ENCODE peak calls at places on chromosomes 7 and 10, in five cellular contexts. One of them, this sample, is unnamed.

GRCh38 chr10:24872049-24872789 is 80.2 kb downstream of the PRTFDC1 start:
- DNase-seq in A549: no peak
- DNase-seq in fibroblast of lung: no peak
- DNase-seq in suprapubic skin: no peak
- DNase-seq in GM12878: no peak
- DNase-seq in this sample: no peak

GRCh38 chr7:137084607-137085380 is 216.3 kb downstream of the CHRM2 start:
- DNase-seq in A549: no peak
- DNase-seq in fibroblast of lung: peak
- DNase-seq in suprapubic skin: no peak
- DNase-seq in GM12878: no peak
- DNase-seq in this sample: no peak

GRCh38 chr7:27203378-27203953 is 3.6 kb upstream of the HOXA13 start:
- DNase-seq in A549: no peak
- DNase-seq in fibroblast of lung: no peak
- DNase-seq in suprapubic skin: no peak
- DNase-seq in GM12878: no peak
- DNase-seq in this sample: no peak

GRCh38 chr10:11407939-11408338 is 203.5 kb downstream of the USP6NL start:
- DNase-seq in A549: no peak
- DNase-seq in fibroblast of lung: no peak
- DNase-seq in suprapubic skin: no peak
- DNase-seq in GM12878: no peak
- DNase-seq in this sample: no peak

GRCh38 chr7:121488251-121488650 is 92.1 kb upstream of the FAM3C start:
- DNase-seq in A549: no peak
- DNase-seq in fibroblast of lung: no peak
- DNase-seq in suprapubic skin: no peak
- DNase-seq in GM12878: no peak
- DNase-seq in this sample: no peak

GRCh38 chr10:14184841-14185500 is 145.8 kb downstream of the FRMD4A start:
- DNase-seq in A549: no peak
- DNase-seq in fibroblast of lung: peak
- DNase-seq in suprapubic skin: no peak
- DNase-seq in GM12878: peak
- DNase-seq in this sample: no peak

GRCh38 chr10:132596742-132597279 is 59.2 kb downstream of the INPP5A start:
- DNase-seq in A549: no peak
- DNase-seq in fibroblast of lung: no peak
- DNase-seq in suprapubic skin: no peak
- DNase-seq in GM12878: no peak
- DNase-seq in this sample: no peak

GRCh38 chr7:34011017-34011680 is 105.8 kb downstream of the BMPER start:
- DNase-seq in A549: no peak
- DNase-seq in fibroblast of lung: no peak
- DNase-seq in suprapubic skin: no peak
- DNase-seq in GM12878: no peak
- DNase-seq in this sample: no peak

GRCh38 chr7:120997902-120998301 is 9.4 kb downstream of the CPED1 start:
- DNase-seq in A549: no peak
- DNase-seq in fibroblast of lung: no peak
- DNase-seq in suprapubic skin: no peak
- DNase-seq in GM12878: no peak
- DNase-seq in this sample: no peak

GRCh38 chr7:12494354-12495024 is 76.0 kb upstream of the SCIN start:
- DNase-seq in A549: no peak
- DNase-seq in fibroblast of lung: no peak
- DNase-seq in suprapubic skin: no peak
- DNase-seq in GM12878: no peak
- DNase-seq in this sample: no peak

GRCh38 chr7:94969434-94970084 is 62.2 kb downstream of the PPP1R9A start:
- DNase-seq in A549: no peak
- DNase-seq in fibroblast of lung: no peak
- DNase-seq in suprapubic skin: no peak
- DNase-seq in GM12878: no peak
- DNase-seq in this sample: no peak

GRCh38 chr10:11286261-11286989 is 268.8 kb downstream of the CELF2 start:
- DNase-seq in A549: no peak
- DNase-seq in fibroblast of lung: no peak
- DNase-seq in suprapubic skin: no peak
- DNase-seq in GM12878: peak
- DNase-seq in this sample: no peak

GRCh38 chr10:86349474-86349873 is 17.1 kb downstream of the GRID1 start:
- DNase-seq in A549: peak
- DNase-seq in fibroblast of lung: no peak
- DNase-seq in suprapubic skin: peak
- DNase-seq in GM12878: no peak
- DNase-seq in this sample: peak

GRCh38 chr7:114392686-114393085 is 21.9 kb upstream of the FOXP2 start:
- DNase-seq in A549: no peak
- DNase-seq in fibroblast of lung: peak
- DNase-seq in suprapubic skin: no peak
- DNase-seq in GM12878: no peak
- DNase-seq in this sample: no peak

GRCh38 chr7:120988591-120989299 is at the start of gene CPED1:
- DNase-seq in A549: peak
- DNase-seq in fibroblast of lung: peak
- DNase-seq in suprapubic skin: peak
- DNase-seq in GM12878: no peak
- DNase-seq in this sample: peak

GRCh38 chr7:123770378-123770777 is 21.6 kb upstream of the WASL start:
- DNase-seq in A549: peak
- DNase-seq in fibroblast of lung: peak
- DNase-seq in suprapubic skin: no peak
- DNase-seq in GM12878: no peak
- DNase-seq in this sample: no peak

GRCh38 chr7:116511552-116512523 is 12.3 kb downstream of the CAV2 start:
- DNase-seq in A549: peak
- DNase-seq in fibroblast of lung: peak
- DNase-seq in suprapubic skin: no peak
- DNase-seq in GM12878: peak
- DNase-seq in this sample: no peak

GRCh38 chr10:62185914-62186692 is 82.5 kb downstream of the RTKN2 start:
- DNase-seq in A549: no peak
- DNase-seq in fibroblast of lung: no peak
- DNase-seq in suprapubic skin: no peak
- DNase-seq in GM12878: no peak
- DNase-seq in this sample: no peak

GRCh38 chr7:23000597-23001360 is 13.2 kb downstream of the HYCC1 start:
- DNase-seq in A549: no peak
- DNase-seq in fibroblast of lung: no peak
- DNase-seq in suprapubic skin: no peak
- DNase-seq in GM12878: no peak
- DNase-seq in this sample: no peak

GRCh38 chr7:78203042-78203720 is 404.6 kb downstream of the PHTF2 start:
- DNase-seq in A549: no peak
- DNase-seq in fibroblast of lung: no peak
- DNase-seq in suprapubic skin: no peak
- DNase-seq in GM12878: no peak
- DNase-seq in this sample: no peak

GRCh38 chr10:50470345-50470744 is 153.4 kb downstream of the SGMS1 start:
- DNase-seq in A549: no peak
- DNase-seq in fibroblast of lung: no peak
- DNase-seq in suprapubic skin: no peak
- DNase-seq in GM12878: no peak
- DNase-seq in this sample: peak

GRCh38 chr10:82866424-82867020 is 991.5 kb downstream of the NRG3 start:
- DNase-seq in A549: no peak
- DNase-seq in fibroblast of lung: peak
- DNase-seq in suprapubic skin: no peak
- DNase-seq in GM12878: no peak
- DNase-seq in this sample: no peak

GRCh38 chr7:81744389-81744788 is 25.5 kb downstream of the HGF start:
- DNase-seq in A549: no peak
- DNase-seq in fibroblast of lung: no peak
- DNase-seq in suprapubic skin: no peak
- DNase-seq in GM12878: no peak
- DNase-seq in this sample: no peak

GRCh38 chr7:55132890-55133551 is 114.2 kb downstream of the EGFR start:
- DNase-seq in A549: peak
- DNase-seq in fibroblast of lung: peak
- DNase-seq in suprapubic skin: peak
- DNase-seq in GM12878: no peak
- DNase-seq in this sample: no peak

GRCh38 chr10:105974803-105975456 is 1189.6 kb downstream of the SORCS1 start:
- DNase-seq in A549: no peak
- DNase-seq in fibroblast of lung: peak
- DNase-seq in suprapubic skin: no peak
- DNase-seq in GM12878: no peak
- DNase-seq in this sample: peak

GRCh38 chr10:121069061-121069850 is 218.1 kb downstream of the WDR11 start:
- DNase-seq in A549: no peak
- DNase-seq in fibroblast of lung: no peak
- DNase-seq in suprapubic skin: no peak
- DNase-seq in GM12878: peak
- DNase-seq in this sample: no peak

GRCh38 chr10:6565588-6565987 is 14.5 kb downstream of the PRKCQ start:
- DNase-seq in A549: no peak
- DNase-seq in fibroblast of lung: no peak
- DNase-seq in suprapubic skin: no peak
- DNase-seq in GM12878: no peak
- DNase-seq in this sample: no peak

GRCh38 chr7:41702635-41703371 is at the start of gene INHBA:
- DNase-seq in A549: no peak
- DNase-seq in fibroblast of lung: peak
- DNase-seq in suprapubic skin: no peak
- DNase-seq in GM12878: no peak
- DNase-seq in this sample: no peak

GRCh38 chr7:127393370-127394058 is 1.0 kb upstream of the ZNF800 start:
- DNase-seq in A549: no peak
- DNase-seq in fibroblast of lung: no peak
- DNase-seq in suprapubic skin: peak
- DNase-seq in GM12878: no peak
- DNase-seq in this sample: no peak

GRCh38 chr7:148916186-148916585 is 32.1 kb upstream of the EZH2 start:
- DNase-seq in A549: no peak
- DNase-seq in fibroblast of lung: peak
- DNase-seq in suprapubic skin: no peak
- DNase-seq in GM12878: no peak
- DNase-seq in this sample: no peak

DNA sequence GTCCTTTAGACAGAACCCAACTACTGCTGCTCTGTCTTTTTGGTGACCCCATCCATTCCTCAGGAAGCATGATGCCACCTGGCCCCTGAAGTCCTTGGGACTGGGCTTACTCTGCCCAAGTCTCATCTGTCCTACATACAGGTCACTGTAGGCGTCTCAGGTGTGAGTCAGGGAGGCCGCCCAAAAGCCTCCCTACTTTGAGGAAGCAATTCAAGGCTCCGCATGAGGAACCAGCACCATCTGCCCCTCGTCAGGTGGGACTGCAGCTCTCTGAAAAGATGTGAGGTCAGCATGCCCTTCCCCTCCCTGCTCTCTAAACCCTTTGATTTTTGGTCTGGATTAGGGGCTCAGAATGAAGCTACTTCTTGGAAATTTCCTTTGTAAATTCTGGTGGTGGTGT is 354.8 kb downstream of the CXCL12 start:
- DNase-seq in A549: no peak
- DNase-seq in fibroblast of lung: no peak
- DNase-seq in suprapubic skin: no peak
- DNase-seq in GM12878: no peak
- DNase-seq in this sample: no peak
- TF ChIP-seq CTCF in A549: no peak
- TF ChIP-seq CTCF in fibroblast of lung: no peak
- TF ChIP-seq CTCF in suprapubic skin: no peak
- TF ChIP-seq CTCF in GM12878: peak
- TF ChIP-seq CTCF in this sample: no peak

DNA sequence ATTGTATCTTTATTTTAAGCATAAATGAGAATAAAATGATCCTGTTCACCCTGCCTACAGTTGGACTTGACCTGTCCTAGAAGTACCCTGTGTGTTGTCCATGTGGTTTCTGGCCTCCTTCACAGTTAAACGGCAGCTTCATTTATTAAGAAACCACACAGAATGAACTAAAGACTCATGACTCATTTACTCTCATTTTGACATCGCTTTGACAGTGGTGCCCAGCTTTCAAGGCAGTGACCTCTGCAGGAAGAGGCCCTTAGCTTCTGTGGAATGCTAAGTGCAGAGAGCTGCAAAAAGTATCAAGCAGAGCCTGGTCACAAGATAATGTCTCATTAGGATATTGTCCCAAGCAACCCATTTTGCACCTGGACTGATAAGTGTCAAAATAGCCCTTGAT is 93.4 kb downstream of the AVL9 start:
- DNase-seq in A549: no peak
- DNase-seq in fibroblast of lung: peak
- DNase-seq in suprapubic skin: no peak
- DNase-seq in GM12878: no peak
- DNase-seq in this sample: no peak
- TF ChIP-seq CTCF in A549: no peak
- TF ChIP-seq CTCF in fibroblast of lung: no peak
- TF ChIP-seq CTCF in suprapubic skin: no peak
- TF ChIP-seq CTCF in GM12878: peak
- TF ChIP-seq CTCF in this sample: no peak

GRCh38 chr10:124530215-124530665 is 68.6 kb downstream of the LHPP start:
- DNase-seq in A549: peak
- DNase-seq in fibroblast of lung: peak
- DNase-seq in suprapubic skin: peak
- DNase-seq in GM12878: no peak
- DNase-seq in this sample: peak
- TF ChIP-seq CTCF in A549: peak
- TF ChIP-seq CTCF in fibroblast of lung: peak
- TF ChIP-seq CTCF in suprapubic skin: peak
- TF ChIP-seq CTCF in GM12878: peak
- TF ChIP-seq CTCF in this sample: peak

GRCh38 chr7:102075553-102076135 is 211.0 kb upstream of the SH2B2 start:
- DNase-seq in A549: no peak
- DNase-seq in fibroblast of lung: no peak
- DNase-seq in suprapubic skin: no peak
- DNase-seq in GM12878: no peak
- DNase-seq in this sample: no peak

GRCh38 chr7:102073931-102074880 is 212.5 kb upstream of the SH2B2 start:
- DNase-seq in A549: no peak
- DNase-seq in fibroblast of lung: no peak
- DNase-seq in suprapubic skin: no peak
- DNase-seq in GM12878: no peak
- DNase-seq in this sample: no peak

GRCh38 chr7:102072636-102073209 is 213.9 kb upstream of the SH2B2 start:
- DNase-seq in A549: no peak
- DNase-seq in fibroblast of lung: no peak
- DNase-seq in suprapubic skin: no peak
- DNase-seq in GM12878: no peak
- DNase-seq in this sample: no peak

GRCh38 chr7:102077081-102077480 is 209.6 kb upstream of the SH2B2 start:
- DNase-seq in A549: no peak
- DNase-seq in fibroblast of lung: no peak
- DNase-seq in suprapubic skin: no peak
- DNase-seq in GM12878: no peak
- DNase-seq in this sample: no peak

DNA sequence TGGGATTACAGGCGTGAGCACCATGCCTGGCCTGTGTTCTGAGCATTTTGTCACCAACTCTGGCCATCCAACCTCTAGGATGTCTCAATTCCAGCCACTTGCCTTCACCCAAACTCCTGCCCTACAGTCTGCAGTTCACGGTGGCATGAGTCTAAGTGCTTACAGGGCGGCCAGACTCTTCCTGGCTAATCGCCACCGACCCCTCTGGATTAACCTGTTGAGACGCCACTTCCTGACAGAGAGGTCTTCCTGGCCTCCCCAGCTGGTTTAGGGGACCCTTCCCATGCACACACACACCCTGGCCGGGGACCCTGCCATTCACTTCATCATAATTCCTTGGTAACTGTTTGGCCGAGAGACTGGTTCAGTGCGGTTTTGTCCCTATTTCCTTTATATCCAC is 211.5 kb upstream of the SH2B2 start:
- DNase-seq in A549: no peak
- DNase-seq in fibroblast of lung: no peak
- DNase-seq in suprapubic skin: no peak
- DNase-seq in GM12878: no peak
- DNase-seq in this sample: no peak
- TF ChIP-seq CTCF in A549: no peak
- TF ChIP-seq CTCF in fibroblast of lung: no peak
- TF ChIP-seq CTCF in suprapubic skin: no peak
- TF ChIP-seq CTCF in GM12878: no peak
- TF ChIP-seq CTCF in this sample: no peak

This sample was measured in endothelial cell.